ENCODE peak calls at places on chromosomes 16 and 17, in five cellular contexts. I is PC-3, M is osteoblast, A is ascending aorta, E is tibial nerve. Q is an unnamed sample. For H3K27me3 and H3K36me3, the result is how much of the 10 kb centered on the place peaks cover.

GRCh38 chr16:56600398-56600999 is 7.9 kb upstream of the MT2A start:
- DNase-seq in I (peak), E (no peak), A (no peak), M (peak), Q (peak)

GRCh38 chr17:79997004-79997673 is 38.5 kb downstream of the TBC1D16 start:
- DNase-seq in M (peak), E (no peak), I (no peak), A (peak), Q (no peak)

GRCh38 chr17:42436401-42436800 is 13.3 kb upstream of the CAVIN1 start:
- DNase-seq in E (no peak), M (peak), I (no peak), A (no peak), Q (no peak)

GRCh38 chr16:67528870-67529638 is 425 bp downstream of the RIPOR1 start:
- DNase-seq in A (no peak), M (peak), I (peak), E (no peak), Q (peak)

GRCh38 chr17:54979657-54980056 is 11.1 kb downstream of the STXBP4 start:
- DNase-seq in A (no peak), E (no peak), I (no peak), M (no peak), Q (no peak)

GRCh38 chr17:19000531-19001011 is 4.0 kb downstream of the FAM83G start:
- DNase-seq in I (peak), A (no peak), E (no peak), M (peak), Q (no peak)

GRCh38 chr16:23137256-23137655 is 12.0 kb downstream of the USP31 start:
- DNase-seq in A (no peak), M (no peak), I (no peak), E (no peak), Q (no peak)

GRCh38 chr17:43314582-43314981 is 80.8 kb upstream of the RNU2-1 start:
- DNase-seq in E (no peak), M (peak), I (no peak), A (no peak), Q (no peak)

GRCh38 chr16:80738521-80738920 is 65.9 kb downstream of the CDYL2 start:
- DNase-seq in A (no peak), I (peak), M (no peak), E (no peak), Q (no peak)

GRCh38 chr16:64590516-64590915 is 531.3 kb downstream of the CDH11 start:
- DNase-seq in E (no peak), I (peak), A (no peak), M (no peak), Q (no peak)

GRCh38 chr17:52170963-52171572 is 12.6 kb upstream of the CA10 start:
- DNase-seq in I (peak), A (no peak), M (peak), E (no peak), Q (peak)

GRCh38 chr17:59846391-59847165 is 46.2 kb downstream of the TUBD1 start:
- DNase-seq in E (no peak), I (peak), A (no peak), M (peak), Q (peak)

GRCh38 chr17:32103476-32104113 is 38.7 kb upstream of the RHOT1 start:
- DNase-seq in A (no peak), I (no peak), E (no peak), M (peak), Q (peak)

GRCh38 chr16:69477546-69477945 is 53.1 kb downstream of the CYB5B start:
- DNase-seq in M (no peak), I (no peak), E (no peak), A (no peak), Q (no peak)

GRCh38 chr17:60604686-60605334 is 4.8 kb downstream of the PPM1D start:
- DNase-seq in E (no peak), A (peak), I (peak), M (peak), Q (no peak)

GRCh38 chr16:31569360-31569717 is 41.6 kb downstream of the AHSP start:
- DNase-seq in I (no peak), E (no peak), A (no peak), M (peak), Q (peak)

GRCh38 chr16:70741779-70742125 is 55.9 kb upstream of the MTSS2 start:
- DNase-seq in E (no peak), A (no peak), I (no peak), M (peak), Q (no peak)

GRCh38 chr16:66275795-66276428 is 90.6 kb upstream of the CDH5 start:
- DNase-seq in I (peak), E (no peak), A (no peak), M (peak), Q (peak)

GRCh38 chr16:67430504-67431076 is 331 bp upstream of the HSD11B2 start:
- DNase-seq in I (peak), E (no peak), A (no peak), M (peak), Q (no peak)

GRCh38 chr17:68576811-68577551 is 24.2 kb downstream of the FAM20A start:
- DNase-seq in I (no peak), M (peak), E (no peak), A (no peak), Q (no peak)

GRCh38 chr17:30309591-30309990 is 17.8 kb upstream of the BLMH start:
- DNase-seq in A (no peak), I (no peak), M (no peak), E (no peak), Q (no peak)

GRCh38 chr17:21233581-21234337 is 19.5 kb downstream of the NATD1 start:
- DNase-seq in A (no peak), E (no peak), I (no peak), M (no peak), Q (peak)

GRCh38 chr16:30054959-30055553 is 10.5 kb upstream of the ALDOA start:
- DNase-seq in E (no peak), M (peak), A (no peak), I (peak), Q (peak)

GRCh38 chr17:44170499-44171201 is at the start of gene ASB16:
- DNase-seq in M (peak), E (no peak), I (no peak), A (no peak), Q (peak)

GRCh38 chr17:9566067-9566466 is 9.6 kb downstream of the STX8 start:
- DNase-seq in M (no peak), E (no peak), A (no peak), I (no peak), Q (no peak)

GRCh38 chr16:88766975-88767374 is 18.0 kb downstream of the PIEZO1 start:
- DNase-seq in E (no peak), I (no peak), A (no peak), M (peak), Q (no peak)

GRCh38 chr17:17109231-17109630 is 67.0 kb downstream of the MPRIP start:
- DNase-seq in A (no peak), I (no peak), M (peak), E (no peak), Q (no peak)

GRCh38 chr16:11355862-11356261 is 10.6 kb downstream of the RMI2 start:
- DNase-seq in I (no peak), A (no peak), M (no peak), E (no peak), Q (no peak)

GRCh38 chr17:59650642-59651041 is 30.9 kb downstream of the CLTC start:
- DNase-seq in M (no peak), A (no peak), I (no peak), E (no peak), Q (no peak)

GRCh38 chr17:79788989-79789942 is 7.6 kb downstream of the CBX8 start:
- DNase-seq in I (no peak), M (peak), E (no peak), A (no peak), Q (peak)

GRCh38 chr17:11241611-11242226 is 706 bp downstream of the SHISA6 start:
- DNase-seq in I (no peak), M (no peak), A (no peak), E (no peak), Q (peak)

GRCh38 chr17:55635253-55635766 is 87.4 kb downstream of the TMEM100 start:
- DNase-seq in M (peak), A (no peak), I (no peak), E (no peak), Q (no peak)

GRCh38 chr16:89917773-89918452 is 749 bp upstream of the MC1R start:
- DNase-seq in M (peak), I (peak), E (peak), A (peak), Q (peak)

GRCh38 chr16:85296859-85297698 is 184.8 kb upstream of the CIBAR2 start:
- DNase-seq in E (no peak), A (no peak), I (peak), M (peak), Q (peak)

GRCh38 chr17:62663304-62663703 is 35.8 kb downstream of the MRC2 start:
- DNase-seq in I (no peak), M (peak), E (no peak), A (no peak), Q (no peak)

GRCh38 chr16:66426112-66427035 is 721 bp upstream of the BEAN1 start:
- DNase-seq in M (no peak), I (no peak), E (no peak), A (no peak), Q (peak)

DNA sequence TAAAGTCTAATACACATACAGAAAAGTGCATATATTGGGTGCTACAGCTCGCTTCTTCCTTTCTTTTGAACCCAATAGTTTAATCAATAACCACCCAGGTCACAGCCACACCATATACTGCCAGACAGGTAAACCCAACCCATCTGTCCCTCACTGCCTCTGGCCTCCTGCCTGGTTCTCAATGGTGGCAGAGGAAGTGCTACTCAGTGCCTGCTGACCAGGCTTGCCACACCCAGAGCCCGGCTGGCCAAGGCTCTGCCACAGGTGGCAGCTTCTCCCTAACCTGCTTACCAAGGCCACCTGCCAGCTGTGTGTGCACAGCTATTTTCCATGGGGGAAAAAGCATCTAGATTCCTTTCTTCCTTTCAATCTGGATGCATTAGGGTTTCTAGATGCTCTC is 584 bp downstream of the PMP22 start:
- DNase-seq in M (no peak), A (no peak), I (peak), E (no peak), Q (no peak)
- H3K4me3 ChIP-seq in M (peak), A (peak), I (peak), E (peak), Q (no peak)

GRCh38 chr17:14302421-14303099 is 1.7 kb downstream of the HS3ST3B1 start:
- DNase-seq in M (peak), E (peak), A (no peak), I (peak), Q (peak)
- H3K27me3 ChIP-seq in M (under half), E (under half), A (under half), I (half or more), Q (half or more)

DNA sequence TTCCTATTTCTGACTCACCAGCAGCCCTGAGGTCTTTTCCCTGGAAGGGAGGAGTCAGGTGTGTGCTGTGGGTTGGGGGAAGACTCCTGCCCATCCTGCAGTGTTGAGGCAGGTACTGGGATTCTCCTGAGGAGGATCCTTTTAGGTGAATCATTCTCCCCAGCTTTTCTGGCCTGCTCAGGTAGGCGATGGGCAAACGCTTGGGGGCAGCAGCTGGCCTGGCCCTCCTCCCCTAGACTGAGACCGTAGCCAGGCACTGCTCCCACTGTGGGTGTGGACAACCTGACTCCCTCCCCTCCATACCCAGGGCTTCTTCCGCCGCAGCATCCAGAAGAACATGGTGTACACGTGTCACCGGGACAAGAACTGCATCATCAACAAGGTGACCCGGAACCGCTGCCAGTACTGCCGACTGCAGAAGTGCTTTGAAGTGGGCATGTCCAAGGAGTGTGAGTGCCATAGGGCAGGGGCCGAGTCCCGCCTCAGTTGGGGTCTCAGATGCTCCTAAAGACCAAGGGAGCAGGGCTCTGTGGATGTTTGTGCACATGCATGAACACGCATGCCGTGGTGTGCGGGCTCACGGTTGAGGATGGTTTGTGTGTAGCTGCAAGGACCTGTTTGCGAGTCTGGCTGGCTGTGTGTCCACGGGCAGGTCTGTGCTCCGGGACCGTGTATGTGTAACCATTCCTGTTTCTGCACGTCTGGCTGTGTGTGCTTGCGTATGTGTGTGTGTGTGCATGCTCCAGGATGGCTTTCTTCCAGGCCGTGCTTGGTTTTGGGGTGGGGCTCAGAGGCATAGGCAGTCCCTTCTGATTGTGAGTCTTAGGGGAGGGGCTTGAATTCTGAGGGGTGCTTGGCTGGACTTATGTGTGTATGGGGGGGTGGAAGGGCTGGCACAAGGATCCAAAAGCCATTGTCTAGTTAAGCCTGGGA is 14.8 kb downstream of the GJD3 start:
- DNase-seq in I (peak), E (no peak), M (peak), A (no peak), Q (no peak)
- H3K36me3 ChIP-seq in I (under half), E (under half), M (under half), A (under half), Q (under half)

DNA sequence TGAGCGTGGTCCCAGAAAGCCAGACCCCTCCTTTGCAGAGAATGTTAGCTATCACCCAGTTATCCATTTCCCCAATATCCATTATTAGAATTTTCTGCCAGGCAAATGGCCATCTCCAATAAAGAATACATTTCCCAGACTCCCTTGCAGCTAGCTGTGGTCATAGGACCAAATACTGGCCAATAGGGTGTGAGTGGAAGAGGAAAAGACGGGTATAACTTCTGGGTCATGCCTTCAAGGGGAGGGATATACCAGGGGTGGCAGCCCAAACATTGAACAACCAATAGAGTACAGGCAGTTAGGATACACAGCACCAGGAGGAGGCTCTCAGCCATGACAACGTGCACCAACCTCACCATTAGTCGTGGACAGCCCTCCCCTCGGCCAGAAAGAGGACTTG is 26.1 kb upstream of the FOXF1 start:
- DNase-seq in E (no peak), I (no peak), A (no peak), M (no peak), Q (no peak)
- H3K4me3 ChIP-seq in E (no peak), I (no peak), A (no peak), M (no peak), Q (no peak)

GRCh38 chr17:77927777-77928518 is 30.6 kb upstream of the TNRC6C start:
- DNase-seq in E (no peak), M (no peak), I (no peak), A (no peak), Q (no peak)
- H3K27me3 ChIP-seq in E (under half), M (under half), I (half or more), A (under half), Q (under half)

GRCh38 chr17:5419356-5419958 is at the start of gene NUP88:
- DNase-seq in E (peak), A (peak), M (peak), I (peak), Q (peak)
- H3K36me3 ChIP-seq in E (under half), A (under half), M (under half), I (under half), Q (under half)